ENCODE peak calls at places on chromosomes 4 and X, in ten cellular contexts. Z is thoracic aorta; O is activated naive CD8-positive, alpha-beta T cell treated with anti-CD3 and anti-CD28 coated beads for 36 hours; R is NCI-H1092 treated with DMSO at 0.1 percent for 48 hours; E is HCT116; B is cardiac fibroblast; L is ACHN; M is stimulated activated CD4-positive, alpha-beta T cell treated with anti-CD3 and anti-CD28 coated beads, TNF-alpha, amount 100 ng/mL, for 24 hours; I is upper lobe of left lung; C is endodermal cell. X is an unnamed sample.

GRCh38 chr4:186061919-186062318 is 7.0 kb upstream of the TLR3 start:
- DNase-seq in Z (no peak), O (no peak), R (no peak), E (no peak), B (no peak), L (no peak), M (no peak), I (no peak), C (no peak), X (no peak)

GRCh38 chr4:154807042-154807630 is 26.1 kb downstream of the RBM46 start:
- DNase-seq in Z (no peak), O (no peak), R (peak), E (peak), B (peak), L (peak), M (no peak), I (no peak), C (no peak), X (no peak)

GRCh38 chr4:81682492-81682891 is 210.8 kb upstream of the RASGEF1B start:
- DNase-seq in Z (no peak), O (no peak), R (no peak), E (no peak), B (no peak), L (no peak), M (no peak), I (no peak), C (peak), X (no peak)

GRCh38 chr4:153809307-153809706 is 20.4 kb upstream of the SFRP2 start:
- DNase-seq in Z (no peak), O (peak), R (no peak), E (no peak), B (no peak), L (no peak), M (no peak), I (no peak), C (no peak), X (no peak)

GRCh38 chrX:72349190-72349589 is 43.5 kb upstream of the CITED1 start:
- DNase-seq in Z (no peak), O (no peak), R (no peak), E (no peak), B (peak), L (no peak), M (no peak), I (no peak), C (no peak), X (no peak)

GRCh38 chrX:153477039-153477438 is 6.7 kb upstream of the HAUS7 start:
- DNase-seq in Z (no peak), O (no peak), R (no peak), E (no peak), B (peak), L (no peak), M (no peak), I (no peak), C (no peak), X (no peak)

GRCh38 chr4:79650794-79651431 is 242.9 kb upstream of the GK2 start:
- DNase-seq in Z (no peak), O (no peak), R (no peak), E (no peak), B (peak), L (no peak), M (no peak), I (no peak), C (no peak), X (no peak)

GRCh38 chr4:134747108-134747805 is 545.7 kb upstream of the PABPC4L start:
- DNase-seq in Z (no peak), O (no peak), R (no peak), E (no peak), B (no peak), L (no peak), M (no peak), I (no peak), C (peak), X (peak)

GRCh38 chrX:41956027-41956426 is 32.7 kb upstream of the CASK start:
- DNase-seq in Z (no peak), O (no peak), R (no peak), E (no peak), B (peak), L (no peak), M (no peak), I (no peak), C (no peak), X (peak)

GRCh38 chr4:159105063-159105414 is 2.2 kb downstream of the RAPGEF2 start:
- DNase-seq in Z (no peak), O (no peak), R (no peak), E (no peak), B (peak), L (no peak), M (no peak), I (no peak), C (no peak), X (no peak)

GRCh38 chr4:81214518-81215218 is 354 bp downstream of the PRKG2 start:
- DNase-seq in Z (no peak), O (peak), R (peak), E (no peak), B (peak), L (no peak), M (no peak), I (peak), C (peak), X (peak)

GRCh38 chr4:188714907-188715306 is 575.7 kb downstream of the TRIML1 start:
- DNase-seq in Z (no peak), O (no peak), R (no peak), E (no peak), B (peak), L (no peak), M (no peak), I (no peak), C (no peak), X (no peak)

GRCh38 chr4:81424336-81424735 is 47.4 kb downstream of the RASGEF1B start:
- DNase-seq in Z (no peak), O (no peak), R (no peak), E (no peak), B (no peak), L (no peak), M (no peak), I (no peak), C (no peak), X (peak)

GRCh38 chr4:149029056-149029651 is 586.9 kb upstream of the NR3C2 start:
- DNase-seq in Z (no peak), O (no peak), R (no peak), E (no peak), B (peak), L (no peak), M (no peak), I (no peak), C (no peak), X (no peak)

GRCh38 chr4:174284181-174284886 is 623 bp downstream of the CEP44 start:
- DNase-seq in Z (no peak), O (no peak), R (peak), E (peak), B (peak), L (peak), M (no peak), I (no peak), C (no peak), X (no peak)

GRCh38 chrX:38882894-38883620 is 81.8 kb downstream of the MID1IP1 start:
- DNase-seq in Z (no peak), O (no peak), R (no peak), E (peak), B (peak), L (peak), M (no peak), I (no peak), C (no peak), X (no peak)

GRCh38 chr4:44016582-44017421 is 431.8 kb downstream of the KCTD8 start:
- DNase-seq in Z (no peak), O (no peak), R (peak), E (no peak), B (no peak), L (peak), M (no peak), I (peak), C (no peak), X (no peak)

GRCh38 chr4:109622581-109622980 is 62.5 kb downstream of the MCUB start:
- DNase-seq in Z (no peak), O (no peak), R (no peak), E (no peak), B (no peak), L (no peak), M (no peak), I (no peak), C (no peak), X (no peak)

X was measured in islet precursor cell.